ENCODE peak calls at places on chromosomes 11 and 22, in eight cellular contexts. One of them, this sample, is unnamed.

GRCh38 chr11:70677232-70677916 is 279.0 kb downstream of the CTTN start:
- DNase-seq in AG04450: no peak
- DNase-seq in NCI-H748 treated with DMSO at 0.1 percent for 48 hours: no peak
- DNase-seq in NCI-H2029 treated with DMSO at 0.1 percent for 48 hours: no peak
- DNase-seq in M059J: no peak
- DNase-seq in HEK293T: no peak
- DNase-seq in A673: no peak
- DNase-seq in stimulated activated naive CD4-positive, alpha-beta T cell: no peak
- DNase-seq in this sample: no peak

GRCh38 chr11:8034604-8035224 is 46.3 kb upstream of the TUB start:
- DNase-seq in HEK293T: no peak
- DNase-seq in AG04450: no peak
- DNase-seq in M059J: no peak
- DNase-seq in NCI-H2029 treated with DMSO at 0.1 percent for 48 hours: no peak
- DNase-seq in NCI-H748 treated with DMSO at 0.1 percent for 48 hours: no peak
- DNase-seq in stimulated activated naive CD4-positive, alpha-beta T cell: no peak
- DNase-seq in A673: no peak
- DNase-seq in this sample: no peak

GRCh38 chr22:25749420-25750169 is 7.6 kb downstream of the MYO18B start:
- DNase-seq in HEK293T: no peak
- DNase-seq in NCI-H748 treated with DMSO at 0.1 percent for 48 hours: no peak
- DNase-seq in AG04450: no peak
- DNase-seq in stimulated activated naive CD4-positive, alpha-beta T cell: no peak
- DNase-seq in NCI-H2029 treated with DMSO at 0.1 percent for 48 hours: no peak
- DNase-seq in A673: no peak
- DNase-seq in M059J: peak
- DNase-seq in this sample: no peak

GRCh38 chr11:45264839-45265515 is 21.2 kb downstream of the SYT13 start:
- DNase-seq in M059J: peak
- DNase-seq in NCI-H748 treated with DMSO at 0.1 percent for 48 hours: no peak
- DNase-seq in NCI-H2029 treated with DMSO at 0.1 percent for 48 hours: peak
- DNase-seq in AG04450: peak
- DNase-seq in HEK293T: no peak
- DNase-seq in A673: peak
- DNase-seq in stimulated activated naive CD4-positive, alpha-beta T cell: no peak
- DNase-seq in this sample: no peak

GRCh38 chr22:47452184-47452583 is 689.7 kb downstream of the TBC1D22A start:
- DNase-seq in NCI-H2029 treated with DMSO at 0.1 percent for 48 hours: no peak
- DNase-seq in stimulated activated naive CD4-positive, alpha-beta T cell: no peak
- DNase-seq in HEK293T: peak
- DNase-seq in AG04450: no peak
- DNase-seq in A673: peak
- DNase-seq in NCI-H748 treated with DMSO at 0.1 percent for 48 hours: peak
- DNase-seq in M059J: peak
- DNase-seq in this sample: peak

GRCh38 chr11:126645206-126645605 is 289.7 kb downstream of the ST3GAL4 start:
- DNase-seq in NCI-H2029 treated with DMSO at 0.1 percent for 48 hours: no peak
- DNase-seq in stimulated activated naive CD4-positive, alpha-beta T cell: no peak
- DNase-seq in M059J: peak
- DNase-seq in NCI-H748 treated with DMSO at 0.1 percent for 48 hours: no peak
- DNase-seq in HEK293T: no peak
- DNase-seq in A673: no peak
- DNase-seq in AG04450: no peak
- DNase-seq in this sample: no peak

GRCh38 chr11:117328414-117329010 is 858 bp downstream of the CEP164 start:
- DNase-seq in A673: no peak
- DNase-seq in NCI-H748 treated with DMSO at 0.1 percent for 48 hours: peak
- DNase-seq in M059J: peak
- DNase-seq in AG04450: no peak
- DNase-seq in NCI-H2029 treated with DMSO at 0.1 percent for 48 hours: peak
- DNase-seq in stimulated activated naive CD4-positive, alpha-beta T cell: peak
- DNase-seq in HEK293T: peak
- DNase-seq in this sample: no peak

GRCh38 chr11:35234836-35235235 is 95.9 kb downstream of the CD44 start:
- DNase-seq in HEK293T: no peak
- DNase-seq in A673: no peak
- DNase-seq in M059J: no peak
- DNase-seq in AG04450: no peak
- DNase-seq in NCI-H748 treated with DMSO at 0.1 percent for 48 hours: no peak
- DNase-seq in stimulated activated naive CD4-positive, alpha-beta T cell: no peak
- DNase-seq in NCI-H2029 treated with DMSO at 0.1 percent for 48 hours: no peak
- DNase-seq in this sample: no peak

GRCh38 chr22:40128989-40129388 is 48.7 kb upstream of the TNRC6B start:
- DNase-seq in NCI-H748 treated with DMSO at 0.1 percent for 48 hours: no peak
- DNase-seq in AG04450: no peak
- DNase-seq in A673: no peak
- DNase-seq in M059J: no peak
- DNase-seq in NCI-H2029 treated with DMSO at 0.1 percent for 48 hours: no peak
- DNase-seq in stimulated activated naive CD4-positive, alpha-beta T cell: no peak
- DNase-seq in HEK293T: no peak
- DNase-seq in this sample: no peak

GRCh38 chr11:134124660-134125451 is 56.0 kb downstream of the JAM3 start:
- DNase-seq in NCI-H748 treated with DMSO at 0.1 percent for 48 hours: no peak
- DNase-seq in AG04450: no peak
- DNase-seq in M059J: no peak
- DNase-seq in HEK293T: no peak
- DNase-seq in stimulated activated naive CD4-positive, alpha-beta T cell: peak
- DNase-seq in NCI-H2029 treated with DMSO at 0.1 percent for 48 hours: no peak
- DNase-seq in A673: no peak
- DNase-seq in this sample: no peak

GRCh38 chr22:29647954-29648737 is 44.7 kb downstream of the NF2 start:
- DNase-seq in NCI-H748 treated with DMSO at 0.1 percent for 48 hours: no peak
- DNase-seq in NCI-H2029 treated with DMSO at 0.1 percent for 48 hours: no peak
- DNase-seq in A673: no peak
- DNase-seq in AG04450: no peak
- DNase-seq in M059J: no peak
- DNase-seq in stimulated activated naive CD4-positive, alpha-beta T cell: no peak
- DNase-seq in HEK293T: no peak
- DNase-seq in this sample: no peak

GRCh38 chr11:134026655-134027343 is 42.1 kb upstream of the JAM3 start:
- DNase-seq in stimulated activated naive CD4-positive, alpha-beta T cell: no peak
- DNase-seq in NCI-H2029 treated with DMSO at 0.1 percent for 48 hours: no peak
- DNase-seq in A673: no peak
- DNase-seq in NCI-H748 treated with DMSO at 0.1 percent for 48 hours: peak
- DNase-seq in HEK293T: no peak
- DNase-seq in M059J: peak
- DNase-seq in AG04450: no peak
- DNase-seq in this sample: peak

GRCh38 chr11:79263001-79263400 is 177.8 kb downstream of the TENM4 start:
- DNase-seq in stimulated activated naive CD4-positive, alpha-beta T cell: no peak
- DNase-seq in HEK293T: no peak
- DNase-seq in A673: peak
- DNase-seq in NCI-H748 treated with DMSO at 0.1 percent for 48 hours: no peak
- DNase-seq in NCI-H2029 treated with DMSO at 0.1 percent for 48 hours: no peak
- DNase-seq in AG04450: peak
- DNase-seq in M059J: no peak
- DNase-seq in this sample: no peak

GRCh38 chr22:30240541-30241417 is 5.8 kb downstream of the LIF start:
- DNase-seq in stimulated activated naive CD4-positive, alpha-beta T cell: no peak
- DNase-seq in AG04450: no peak
- DNase-seq in M059J: no peak
- DNase-seq in NCI-H2029 treated with DMSO at 0.1 percent for 48 hours: no peak
- DNase-seq in NCI-H748 treated with DMSO at 0.1 percent for 48 hours: no peak
- DNase-seq in HEK293T: no peak
- DNase-seq in A673: no peak
- DNase-seq in this sample: no peak

GRCh38 chr11:119320593-119321524 is 3.9 kb upstream of the MCAM start:
- DNase-seq in NCI-H748 treated with DMSO at 0.1 percent for 48 hours: no peak
- DNase-seq in M059J: peak
- DNase-seq in stimulated activated naive CD4-positive, alpha-beta T cell: peak
- DNase-seq in AG04450: no peak
- DNase-seq in NCI-H2029 treated with DMSO at 0.1 percent for 48 hours: no peak
- DNase-seq in HEK293T: peak
- DNase-seq in A673: peak
- DNase-seq in this sample: no peak

GRCh38 chr11:12111482-12112149 is 1.2 kb downstream of the MICAL2 start:
- DNase-seq in stimulated activated naive CD4-positive, alpha-beta T cell: no peak
- DNase-seq in M059J: peak
- DNase-seq in AG04450: no peak
- DNase-seq in HEK293T: no peak
- DNase-seq in A673: no peak
- DNase-seq in NCI-H2029 treated with DMSO at 0.1 percent for 48 hours: no peak
- DNase-seq in NCI-H748 treated with DMSO at 0.1 percent for 48 hours: no peak
- DNase-seq in this sample: no peak

GRCh38 chr11:96045622-96046456 is 121.9 kb upstream of the MTMR2 start:
- DNase-seq in NCI-H2029 treated with DMSO at 0.1 percent for 48 hours: no peak
- DNase-seq in M059J: peak
- DNase-seq in NCI-H748 treated with DMSO at 0.1 percent for 48 hours: no peak
- DNase-seq in A673: no peak
- DNase-seq in AG04450: no peak
- DNase-seq in HEK293T: no peak
- DNase-seq in stimulated activated naive CD4-positive, alpha-beta T cell: no peak
- DNase-seq in this sample: peak

GRCh38 chr11:121310908-121311307 is 18.3 kb downstream of the SC5D start:
- DNase-seq in HEK293T: no peak
- DNase-seq in AG04450: no peak
- DNase-seq in NCI-H2029 treated with DMSO at 0.1 percent for 48 hours: no peak
- DNase-seq in M059J: no peak
- DNase-seq in NCI-H748 treated with DMSO at 0.1 percent for 48 hours: no peak
- DNase-seq in stimulated activated naive CD4-positive, alpha-beta T cell: no peak
- DNase-seq in A673: no peak
- DNase-seq in this sample: no peak

GRCh38 chr11:7418916-7419315 is 66.4 kb upstream of the OLFML1 start:
- DNase-seq in stimulated activated naive CD4-positive, alpha-beta T cell: no peak
- DNase-seq in AG04450: no peak
- DNase-seq in NCI-H748 treated with DMSO at 0.1 percent for 48 hours: no peak
- DNase-seq in HEK293T: no peak
- DNase-seq in A673: no peak
- DNase-seq in M059J: peak
- DNase-seq in NCI-H2029 treated with DMSO at 0.1 percent for 48 hours: no peak
- DNase-seq in this sample: no peak

GRCh38 chr11:44775366-44776356 is 48.9 kb downstream of the TSPAN18 start:
- DNase-seq in HEK293T: peak
- DNase-seq in AG04450: no peak
- DNase-seq in A673: peak
- DNase-seq in NCI-H2029 treated with DMSO at 0.1 percent for 48 hours: peak
- DNase-seq in NCI-H748 treated with DMSO at 0.1 percent for 48 hours: no peak
- DNase-seq in stimulated activated naive CD4-positive, alpha-beta T cell: peak
- DNase-seq in M059J: peak
- DNase-seq in this sample: peak

GRCh38 chr11:128709402-128709801 is 15.5 kb downstream of the FLI1 start:
- DNase-seq in HEK293T: no peak
- DNase-seq in AG04450: peak
- DNase-seq in NCI-H2029 treated with DMSO at 0.1 percent for 48 hours: no peak
- DNase-seq in M059J: peak
- DNase-seq in A673: peak
- DNase-seq in stimulated activated naive CD4-positive, alpha-beta T cell: no peak
- DNase-seq in NCI-H748 treated with DMSO at 0.1 percent for 48 hours: no peak
- DNase-seq in this sample: peak